ENCODE peak calls at places on chromosome 14, in six cellular contexts. F is A549, Q is GM12878, K is left ventricle myocardium inferior, U is left lung, C is hepatocyte. O is an unnamed sample. For H3K4me1, the result is how much of the 10 kb centered on the place peaks cover.

GRCh38 chr14:32508281-32508680 is 179.2 kb downstream of the AKAP6 start:
- DNase-seq in F (no peak), Q (no peak), K (no peak), U (no peak), C (no peak), O (no peak)

GRCh38 chr14:29814153-29815057 is 113.2 kb downstream of the PRKD1 start:
- DNase-seq in F (no peak), Q (no peak), K (peak), U (no peak), C (no peak), O (peak)

GRCh38 chr14:38548091-38548490 is 292.2 kb upstream of the CLEC14A start:
- DNase-seq in F (no peak), Q (no peak), K (no peak), U (no peak), C (no peak), O (no peak)

GRCh38 chr14:52833891-52834290 is 42.5 kb upstream of the GNPNAT1 start:
- DNase-seq in F (no peak), Q (no peak), K (no peak), U (no peak), C (no peak), O (no peak)

GRCh38 chr14:31787377-31787776 is 226.2 kb downstream of the NUBPL start:
- DNase-seq in F (peak), Q (no peak), K (no peak), U (no peak), C (no peak), O (no peak)

GRCh38 chr14:34056081-34056480 is 105.2 kb upstream of the EGLN3 start:
- DNase-seq in F (no peak), Q (no peak), K (no peak), U (no peak), C (no peak), O (no peak)

GRCh38 chr14:101497910-101498860 is 63.1 kb upstream of the DIO3 start:
- DNase-seq in F (no peak), Q (no peak), K (no peak), U (peak), C (no peak), O (peak)

GRCh38 chr14:89504084-89504483 is 87.1 kb upstream of the FOXN3 start:
- DNase-seq in F (no peak), Q (no peak), K (no peak), U (no peak), C (no peak), O (no peak)

GRCh38 chr14:33477752-33478151 is 473.1 kb downstream of the EGLN3 start:
- DNase-seq in F (no peak), Q (no peak), K (no peak), U (no peak), C (no peak), O (no peak)

GRCh38 chr14:38285962-38286361 is 30.1 kb upstream of the CLEC14A start:
- DNase-seq in F (no peak), Q (no peak), K (no peak), U (no peak), C (no peak), O (no peak)

GRCh38 chr14:42624980-42625761 is 1018.5 kb downstream of the LRFN5 start:
- DNase-seq in F (peak), Q (no peak), K (no peak), U (no peak), C (no peak), O (no peak)

GRCh38 chr14:90495357-90496276 is 98.8 kb downstream of the CALM1 start:
- DNase-seq in F (peak), Q (no peak), K (no peak), U (no peak), C (peak), O (no peak)

GRCh38 chr14:58645641-58646040 is 7.9 kb downstream of the DACT1 start:
- DNase-seq in F (no peak), Q (no peak), K (no peak), U (no peak), C (no peak), O (no peak)
- H3K4me3 ChIP-seq in F (no peak), Q (no peak), K (no peak), U (no peak), C (no peak), O (no peak)

GRCh38 chr14:68193970-68194634 is 374.5 kb downstream of the RAD51B start:
- DNase-seq in F (no peak), Q (no peak), K (no peak), U (no peak), C (peak), O (peak)
- H3K4me1 ChIP-seq in F (half or more), Q (under half), K (under half), U (under half), C (half or more), O (under half)

DNA sequence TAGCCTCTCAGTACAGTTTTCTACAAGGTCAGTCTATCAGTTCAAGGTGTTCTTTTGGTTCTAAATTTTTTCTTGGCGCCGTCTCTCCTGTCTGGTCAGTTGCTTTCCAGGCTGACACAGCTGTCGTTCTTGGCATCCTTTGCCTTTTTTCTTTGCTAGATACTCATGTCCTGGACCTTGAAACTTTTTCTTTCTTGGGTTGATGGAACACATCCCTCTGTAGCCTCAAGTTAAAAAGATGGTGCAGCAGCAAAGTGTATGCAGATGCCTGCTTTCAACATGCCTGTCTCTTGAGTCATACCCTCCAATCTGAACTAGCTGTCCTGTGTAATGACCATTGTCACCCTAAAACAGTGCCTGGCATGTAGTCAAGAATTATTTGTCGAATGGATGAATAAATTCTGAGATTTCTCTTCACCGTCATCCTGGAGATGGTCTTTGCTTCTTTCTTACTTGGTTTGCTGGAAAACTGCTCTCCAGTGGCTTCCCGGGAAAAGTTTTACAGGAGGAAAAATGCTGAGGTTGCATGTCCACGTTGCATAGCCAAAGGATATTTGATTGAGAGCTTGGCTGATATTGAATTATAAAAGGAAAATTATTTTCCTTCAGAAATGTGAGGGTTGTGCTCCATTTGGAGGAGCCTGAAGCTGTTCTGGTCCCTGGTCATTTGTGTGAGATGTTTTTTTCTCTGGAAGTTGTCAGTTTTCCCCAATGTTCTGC is 4.7 kb downstream of the NYNRIN start:
- DNase-seq in F (no peak), Q (no peak), K (no peak), U (no peak), C (no peak), O (peak)
- H3K4me3 ChIP-seq in F (no peak), Q (no peak), K (peak), U (no peak), C (no peak), O (no peak)

GRCh38 chr14:54175298-54175942 is 218.8 kb upstream of the BMP4 start:
- DNase-seq in F (peak), Q (peak), K (no peak), U (no peak), C (peak), O (peak)

GRCh38 chr14:54173782-54174181 is 217.2 kb upstream of the BMP4 start:
- DNase-seq in F (no peak), Q (no peak), K (no peak), U (no peak), C (peak), O (no peak)

GRCh38 chr14:54174437-54174836 is 217.8 kb upstream of the BMP4 start:
- DNase-seq in F (no peak), Q (no peak), K (no peak), U (no peak), C (no peak), O (no peak)

GRCh38 chr14:54177861-54178591 is 218.8 kb upstream of the CDKN3 start:
- DNase-seq in F (no peak), Q (no peak), K (no peak), U (no peak), C (peak), O (no peak)

DNA sequence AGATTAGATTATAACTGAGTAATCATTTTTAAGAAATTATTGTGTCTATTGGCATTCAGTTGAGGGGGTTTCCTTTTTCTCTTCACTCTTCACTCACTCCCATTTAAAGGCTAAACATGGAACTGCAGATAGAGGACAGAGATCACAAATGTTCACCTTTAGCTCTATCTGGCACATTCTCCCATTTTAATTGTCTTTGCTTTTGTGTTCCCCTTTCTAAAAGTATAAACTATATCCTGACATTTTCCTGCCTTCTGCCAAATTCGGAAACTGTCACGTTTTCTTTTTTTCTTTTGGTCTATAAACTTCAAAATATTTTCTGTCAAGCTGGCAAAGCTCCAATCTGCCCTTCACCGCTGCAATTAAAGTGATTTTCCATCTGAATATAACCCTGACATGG is 219.8 kb upstream of the CDKN3 start:
- DNase-seq in F (no peak), Q (no peak), K (no peak), U (no peak), C (no peak), O (no peak)
- H3K4me1 ChIP-seq in F (under half), Q (under half), K (under half), U (under half), C (under half), O (under half)

GRCh38 chr14:24113801-24114535 is 609 bp upstream of the DCAF11 start:
- DNase-seq in F (peak), Q (peak), K (peak), U (peak), C (peak), O (peak)
- H3K4me3 ChIP-seq in F (peak), Q (peak), K (peak), U (peak), C (peak), O (peak)

O was measured in sigmoid colon.